ENCODE peak calls at places on chromosomes 2 and 18, in five cellular contexts. J is uterus, Q is ascending aorta, L is lower lobe of right lung, M is cardiac muscle cell. E is an unnamed sample. For H3K36me3, the result is how much of the 10 kb centered on the place peaks cover.

GRCh38 chr2:38720613-38721241 is 30.4 kb downstream of the SRSF7 start:
- DNase-seq in J (peak), Q (peak), L (peak), M (peak), E (no peak)

GRCh38 chr2:165293439-165294420 is 54.5 kb downstream of the SCN2A start:
- DNase-seq in J (peak), Q (no peak), L (no peak), M (peak), E (peak)

GRCh38 chr2:134718956-134719814 is at the start of gene TMEM163:
- DNase-seq in J (no peak), Q (no peak), L (peak), M (no peak), E (peak)

GRCh38 chr2:112483821-112484220 is 1.9 kb downstream of the TTL start:
- DNase-seq in J (no peak), Q (no peak), L (no peak), M (no peak), E (no peak)

GRCh38 chr18:61896767-61897166 is 4.0 kb upstream of the RNF152 start:
- DNase-seq in J (peak), Q (peak), L (no peak), M (peak), E (no peak)

GRCh38 chr2:45125232-45125631 is 116.0 kb upstream of the SIX2 start:
- DNase-seq in J (no peak), Q (no peak), L (no peak), M (no peak), E (no peak)

GRCh38 chr18:13618760-13619438 is 107.5 kb downstream of the FAM210A start:
- DNase-seq in J (no peak), Q (no peak), L (no peak), M (no peak), E (no peak)

GRCh38 chr2:82636411-82637020 is 1822.6 kb downstream of the SUCLG1 start:
- DNase-seq in J (no peak), Q (no peak), L (no peak), M (peak), E (no peak)

GRCh38 chr2:152176113-152176714 is 651 bp upstream of the STAM2 start:
- DNase-seq in J (no peak), Q (no peak), L (no peak), M (peak), E (no peak)

GRCh38 chr2:156537147-156537546 is 101.0 kb downstream of the GPD2 start:
- DNase-seq in J (no peak), Q (no peak), L (no peak), M (peak), E (no peak)

GRCh38 chr2:204260162-204260877 is 285.0 kb upstream of the PARD3B start:
- DNase-seq in J (peak), Q (peak), L (peak), M (peak), E (peak)

GRCh38 chr2:136118819-136119716 is 1.1 kb upstream of the CXCR4 start:
- DNase-seq in J (peak), Q (peak), L (peak), M (no peak), E (peak)

GRCh38 chr2:61536086-61536722 is 2.0 kb downstream of the XPO1 start:
- DNase-seq in J (no peak), Q (no peak), L (no peak), M (peak), E (no peak)

GRCh38 chr2:33059452-33060156 is 112.9 kb downstream of the LTBP1 start:
- DNase-seq in J (no peak), Q (no peak), L (no peak), M (peak), E (no peak)
- H3K27ac ChIP-seq in J (peak), Q (peak), L (no peak), M (peak), E (no peak)

DNA sequence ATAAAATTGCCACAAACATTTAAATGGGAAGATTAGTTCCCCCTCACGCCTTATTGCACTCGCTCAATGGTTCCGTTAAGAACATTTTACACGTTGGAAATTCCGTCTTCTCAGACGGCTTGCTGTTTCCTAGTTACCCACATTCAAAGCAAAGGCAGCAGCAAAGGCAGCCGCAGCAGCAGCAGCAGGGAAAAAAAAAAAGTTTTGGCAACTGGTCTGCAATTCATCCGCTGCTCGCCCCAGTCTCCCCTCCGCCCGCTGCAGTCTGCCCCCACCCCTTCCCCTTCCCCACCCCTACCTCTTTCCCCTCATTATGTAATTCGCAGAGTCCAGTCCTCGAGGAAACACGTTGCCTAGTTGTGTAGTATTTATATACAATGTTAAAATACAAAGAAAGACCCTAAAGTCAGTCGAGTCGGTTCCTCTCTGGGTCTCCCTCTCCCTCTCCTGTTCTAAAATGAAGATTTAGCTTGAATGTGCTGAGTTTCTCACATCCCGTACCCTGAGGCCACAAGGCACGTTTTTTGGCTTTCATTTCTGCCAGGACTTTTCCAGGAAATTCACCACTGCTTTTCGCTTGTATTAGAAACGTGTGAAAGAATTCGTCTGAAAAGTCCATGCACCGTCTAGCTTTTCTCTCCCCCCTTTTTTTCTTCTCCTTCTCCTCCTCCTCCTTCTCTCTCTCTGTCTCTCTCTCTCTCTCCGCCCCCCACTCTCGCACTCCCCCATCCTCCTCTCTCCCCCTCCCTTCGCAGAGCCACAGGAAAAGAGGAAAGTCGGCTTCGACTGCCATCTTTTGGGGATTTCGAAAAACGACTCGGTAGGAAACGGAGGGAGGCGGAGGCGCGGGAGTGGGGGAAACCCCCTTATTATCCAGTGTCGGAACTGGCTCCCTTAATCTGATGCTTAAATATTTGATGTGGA is 140.0 kb downstream of the MEIS1 start:
- DNase-seq in J (peak), Q (peak), L (no peak), M (peak), E (no peak)
- H3K4me3 ChIP-seq in J (peak), Q (peak), L (peak), M (peak), E (no peak)

GRCh38 chr2:233295891-233296290 is 11.7 kb upstream of the SAG start:
- DNase-seq in J (no peak), Q (no peak), L (no peak), M (no peak), E (no peak)
- H3K36me3 ChIP-seq in J (under half), Q (under half), L (half or more), M (under half), E (under half)

GRCh38 chr18:9926977-9927376 is 13.2 kb downstream of the VAPA start:
- DNase-seq in J (no peak), Q (no peak), L (no peak), M (no peak), E (no peak)
- H3K27ac ChIP-seq in J (no peak), Q (peak), L (no peak), M (no peak), E (no peak)

DNA sequence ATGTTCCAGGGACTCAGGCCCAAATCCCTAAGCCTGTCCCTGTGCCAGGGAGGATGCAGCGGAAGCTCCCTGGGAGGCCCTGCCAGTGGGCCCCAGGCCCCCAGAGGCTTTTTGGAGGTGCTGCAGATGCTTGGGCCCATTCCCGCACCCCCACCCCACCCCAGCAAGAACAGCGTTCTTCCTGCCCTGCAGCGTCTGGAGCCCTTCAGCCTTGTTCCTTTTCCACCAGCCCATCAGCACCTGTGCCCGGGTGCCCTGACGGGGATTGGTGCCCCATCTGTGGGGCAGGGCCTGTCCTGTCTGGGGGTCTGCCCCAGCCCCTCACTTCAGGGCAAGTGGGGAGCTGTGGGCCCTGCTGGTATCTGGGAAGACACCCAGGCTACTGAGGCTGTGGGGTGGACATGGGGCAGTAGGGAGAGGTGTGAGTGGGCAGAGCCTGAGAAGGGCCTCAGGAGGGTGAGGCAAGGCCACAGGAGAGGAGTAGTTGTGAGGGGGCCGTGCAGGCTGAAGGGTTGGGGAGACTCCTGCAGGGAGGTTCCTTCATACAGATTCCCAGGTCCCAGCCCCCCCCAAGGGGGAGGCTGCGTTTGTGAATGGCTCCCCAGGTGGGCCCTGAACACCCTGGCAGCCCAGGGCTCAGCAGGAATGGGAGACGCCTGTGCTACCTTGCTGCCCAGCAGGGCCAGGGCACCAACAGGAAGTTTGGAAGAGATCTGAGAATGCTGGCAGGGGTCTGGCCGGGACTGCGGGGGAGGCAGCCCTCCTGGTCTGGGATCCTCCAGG is 2.4 kb downstream of the RNPEPL1 start:
- DNase-seq in J (no peak), Q (peak), L (peak), M (no peak), E (no peak)
- H3K4me3 ChIP-seq in J (no peak), Q (peak), L (no peak), M (no peak), E (no peak)

DNA sequence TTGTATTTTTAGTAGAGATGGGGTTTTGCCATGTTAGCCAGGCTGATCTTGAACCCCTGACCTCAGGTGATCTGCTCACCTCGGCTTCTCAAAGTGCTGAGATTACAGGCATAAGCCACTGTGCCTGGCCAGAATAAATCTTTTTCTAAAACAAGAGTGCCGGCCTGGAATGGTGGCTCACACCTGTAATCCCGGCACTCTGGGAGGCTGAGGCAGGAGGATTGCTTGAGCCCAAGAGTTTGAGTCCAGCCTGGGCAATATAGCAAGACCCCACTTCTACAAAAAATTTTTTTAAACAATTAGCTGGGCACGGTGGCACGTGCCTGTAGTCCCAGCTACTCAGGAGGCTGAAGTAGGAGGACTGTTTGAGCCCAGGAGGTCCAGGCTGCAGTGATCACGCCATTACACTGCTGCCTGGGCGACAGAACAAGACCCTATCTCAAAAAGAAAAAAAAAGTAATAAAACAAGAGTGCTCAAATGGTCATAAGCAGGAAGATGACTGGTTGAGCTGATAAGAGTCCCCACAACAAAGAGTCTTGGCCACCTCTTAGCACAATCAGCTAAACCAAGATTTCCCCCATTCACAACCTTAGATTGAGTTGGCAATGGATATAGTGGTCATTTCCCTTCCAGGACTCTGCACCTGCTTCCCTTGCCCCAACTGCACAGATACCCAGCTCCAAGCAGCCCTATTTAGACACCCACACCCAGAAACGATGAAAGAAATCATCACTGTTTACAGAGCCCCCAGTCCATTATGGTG is 5.8 kb upstream of the UCN start:
- DNase-seq in J (no peak), Q (no peak), L (peak), M (no peak), E (no peak)
- H3K36me3 ChIP-seq in J (under half), Q (under half), L (under half), M (under half), E (under half)

GRCh38 chr2:96408631-96409542 is 73.3 kb downstream of the NCAPH start:
- DNase-seq in J (peak), Q (peak), L (no peak), M (peak), E (no peak)

GRCh38 chr2:96409543-96410184 is 74.1 kb downstream of the NCAPH start:
- DNase-seq in J (no peak), Q (no peak), L (no peak), M (peak), E (no peak)

GRCh38 chr2:96407919-96408550 is 72.5 kb downstream of the NCAPH start:
- DNase-seq in J (no peak), Q (no peak), L (no peak), M (no peak), E (no peak)

GRCh38 chr2:96404446-96405373 is 69.1 kb downstream of the NCAPH start:
- DNase-seq in J (no peak), Q (no peak), L (peak), M (no peak), E (no peak)

DNA sequence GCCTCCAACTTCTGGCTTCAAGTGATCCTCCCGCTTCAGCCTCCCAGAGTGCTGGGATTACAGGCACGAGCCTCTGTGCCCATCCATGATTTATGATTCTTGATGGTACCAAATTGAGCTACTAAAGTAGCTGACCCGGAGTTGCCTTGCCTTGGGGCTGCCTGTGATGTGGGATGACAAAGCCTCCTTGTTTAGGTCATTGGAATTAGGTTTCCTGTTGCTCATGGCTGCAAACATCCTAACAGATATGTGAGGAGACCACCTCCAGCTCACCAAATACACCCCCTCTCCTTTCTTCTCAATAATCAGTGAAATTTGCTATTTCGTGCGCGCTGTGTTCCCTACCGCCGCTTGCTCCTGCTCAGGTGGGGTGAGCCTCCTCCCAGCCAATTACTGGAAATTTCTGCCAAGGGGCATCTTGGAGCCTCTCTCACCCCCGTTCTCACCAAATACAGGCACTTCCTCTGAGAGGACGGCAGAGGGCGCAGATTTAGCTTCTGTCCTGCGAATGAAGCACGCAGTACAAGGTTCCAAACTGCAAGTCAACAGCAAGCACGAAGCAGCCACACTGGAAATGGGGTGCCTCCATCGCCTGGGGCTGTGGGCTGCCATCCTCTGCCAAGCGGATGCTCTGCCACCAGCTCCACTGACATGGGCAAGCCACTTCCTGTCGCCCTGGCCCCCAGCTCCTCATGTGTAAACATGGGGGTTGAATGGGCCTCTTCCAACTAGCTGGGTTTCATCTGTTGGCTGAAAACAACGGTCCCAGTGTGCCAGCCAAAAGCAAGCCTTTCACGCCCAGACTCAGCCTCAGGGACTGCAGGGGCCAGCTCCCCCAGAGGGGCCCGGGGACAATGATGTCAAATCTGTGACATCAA is 71.7 kb downstream of the NCAPH start:
- DNase-seq in J (peak), Q (peak), L (peak), M (peak), E (peak)
- H3K27ac ChIP-seq in J (no peak), Q (no peak), L (peak), M (no peak), E (peak)

GRCh38 chr2:241063587-241063986 is 38.5 kb downstream of the MTERF4 start:
- DNase-seq in J (no peak), Q (peak), L (peak), M (no peak), E (no peak)
- H3K4me3 ChIP-seq in J (no peak), Q (no peak), L (peak), M (no peak), E (no peak)